ENCODE peak calls at places on chromosome X, in nine cellular contexts. R is MCF 10A, D is AG10803, E is DND-41, M is endothelial cell, L is coronary artery, O is nephron progenitor cell, Z is psoas muscle, N is GM12864. X is an unnamed sample.

GRCh38 chrX:10773318-10773717 is 152.9 kb upstream of the MID1 start:
- DNase-seq in R (no peak), D (no peak), E (no peak), M (no peak), L (no peak), O (no peak), Z (no peak), N (no peak), X (no peak)

GRCh38 chrX:124211312-124211942 is 121.0 kb upstream of the TEX13D start:
- DNase-seq in R (peak; percentile 51), D (peak; percentile 23), E (peak; percentile 33), M (peak; percentile 9), L (no peak), O (no peak), Z (no peak), N (no peak), X (peak; percentile 15)

GRCh38 chrX:53257670-53258423 is 23.5 kb downstream of the IQSEC2 start:
- DNase-seq in R (no peak), D (no peak), E (no peak), M (no peak), L (no peak), O (no peak), Z (no peak), N (no peak), X (no peak)

GRCh38 chrX:16836371-16836770 is 33.8 kb downstream of the RBBP7 start:
- DNase-seq in R (no peak), D (peak; percentile 18), E (no peak), M (peak; percentile 43), L (no peak), O (peak; percentile 56), Z (peak; percentile 37), N (no peak), X (no peak)

GRCh38 chrX:107629533-107629909 is 1.2 kb downstream of the PRPS1 start:
- DNase-seq in R (peak; percentile 29), D (peak; percentile 37), E (peak; percentile 8), M (no peak), L (no peak), O (no peak), Z (no peak), N (no peak), X (no peak)

GRCh38 chrX:122500556-122500955 is 683.5 kb upstream of the GRIA3 start:
- DNase-seq in R (no peak), D (peak; percentile 69), E (no peak), M (no peak), L (no peak), O (no peak), Z (no peak), N (no peak), X (no peak)

GRCh38 chrX:47873123-47873522 is 36.4 kb downstream of the ZNF81 start:
- DNase-seq in R (no peak), D (no peak), E (no peak), M (no peak), L (no peak), O (no peak), Z (no peak), N (no peak), X (no peak)

GRCh38 chrX:150049647-150050046 is 111.4 kb upstream of the EOLA2 start:
- DNase-seq in R (no peak), D (peak; percentile 67), E (no peak), M (no peak), L (no peak), O (no peak), Z (no peak), N (no peak), X (no peak)

GRCh38 chrX:129979207-129979920 is 3.1 kb upstream of the BCORL1 start:
- DNase-seq in R (no peak), D (no peak), E (no peak), M (no peak), L (no peak), O (peak; percentile 26), Z (no peak), N (no peak), X (no peak)

GRCh38 chrX:46319750-46320149 is 225.5 kb downstream of the ZNF674 start:
- DNase-seq in R (no peak), D (no peak), E (no peak), M (no peak), L (no peak), O (no peak), Z (no peak), N (no peak), X (no peak)

GRCh38 chrX:8726031-8726652 is 5.8 kb downstream of the ANOS1 start:
- DNase-seq in R (peak; percentile 43), D (no peak), E (no peak), M (no peak), L (no peak), O (no peak), Z (no peak), N (no peak), X (no peak)

GRCh38 chrX:8721536-8721935 is 10.4 kb downstream of the ANOS1 start:
- DNase-seq in R (no peak), D (no peak), E (no peak), M (no peak), L (no peak), O (no peak), Z (no peak), N (no peak), X (no peak)

GRCh38 chrX:8728932-8729331 is 3.0 kb downstream of the ANOS1 start:
- DNase-seq in R (peak; percentile 19), D (no peak), E (no peak), M (no peak), L (no peak), O (no peak), Z (no peak), N (no peak), X (no peak)

DNA sequence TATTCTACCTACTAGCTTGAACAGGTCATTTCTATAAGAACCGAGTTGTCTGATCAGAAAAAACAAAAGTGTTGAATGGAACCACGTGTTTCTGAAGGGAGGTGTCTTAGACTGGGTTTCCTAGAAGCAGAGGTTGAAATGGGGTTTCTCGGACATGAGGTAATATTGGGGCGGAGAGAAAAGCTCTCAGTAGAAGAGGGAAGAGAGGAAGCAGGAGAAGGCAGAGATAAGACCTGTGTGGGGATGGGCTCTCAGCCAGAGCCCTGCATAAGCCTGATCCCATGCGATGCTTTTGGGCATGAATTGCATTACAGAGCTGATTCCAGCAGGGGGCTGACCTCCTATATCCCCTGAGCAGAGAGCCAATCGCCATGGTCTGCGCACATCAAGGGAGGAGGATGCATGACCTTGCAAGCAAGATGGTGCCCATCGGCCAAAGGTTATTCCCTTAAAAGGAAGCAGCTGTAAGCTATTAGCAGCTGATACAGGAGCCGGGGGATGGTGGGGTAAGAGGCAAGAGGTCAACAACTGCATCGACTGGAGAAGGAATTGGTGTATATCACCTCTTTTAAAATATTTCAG is 7.7 kb downstream of the ANOS1 start:
- DNase-seq in R (no peak), D (no peak), E (no peak), M (peak; percentile 16), L (no peak), O (no peak), Z (no peak), N (no peak), X (no peak)
- TF ChIP-seq CTCF in R (no peak), D (no peak), E (no peak), M (no peak), L (no peak), O (peak; percentile 32), Z (no peak), N (peak; percentile 24), X (no peak)

GRCh38 chrX:136909119-136909705 is 28.7 kb upstream of the RBMX start:
- DNase-seq in R (peak; percentile 82), D (peak; percentile 81), E (peak; percentile 82), M (peak; percentile 73), L (peak; percentile 89), O (peak; percentile 79), Z (peak; percentile 81), N (peak; percentile 8), X (peak; percentile 87)

GRCh38 chrX:136909706-136910564 is 29.4 kb upstream of the RBMX start:
- DNase-seq in R (peak; percentile 93), D (peak; percentile 89), E (peak; percentile 88), M (peak; percentile 57), L (peak; percentile 89), O (peak; percentile 77), Z (peak; percentile 73), N (peak; percentile 36), X (peak; percentile 55)

GRCh38 chrX:136907626-136908025 is 27.1 kb upstream of the RBMX start:
- DNase-seq in R (no peak), D (no peak), E (no peak), M (no peak), L (no peak), O (peak; percentile 6), Z (no peak), N (no peak), X (no peak)

GRCh38 chrX:136906921-136907510 is 26.5 kb upstream of the RBMX start:
- DNase-seq in R (no peak), D (no peak), E (no peak), M (no peak), L (no peak), O (no peak), Z (no peak), N (no peak), X (no peak)

DNA sequence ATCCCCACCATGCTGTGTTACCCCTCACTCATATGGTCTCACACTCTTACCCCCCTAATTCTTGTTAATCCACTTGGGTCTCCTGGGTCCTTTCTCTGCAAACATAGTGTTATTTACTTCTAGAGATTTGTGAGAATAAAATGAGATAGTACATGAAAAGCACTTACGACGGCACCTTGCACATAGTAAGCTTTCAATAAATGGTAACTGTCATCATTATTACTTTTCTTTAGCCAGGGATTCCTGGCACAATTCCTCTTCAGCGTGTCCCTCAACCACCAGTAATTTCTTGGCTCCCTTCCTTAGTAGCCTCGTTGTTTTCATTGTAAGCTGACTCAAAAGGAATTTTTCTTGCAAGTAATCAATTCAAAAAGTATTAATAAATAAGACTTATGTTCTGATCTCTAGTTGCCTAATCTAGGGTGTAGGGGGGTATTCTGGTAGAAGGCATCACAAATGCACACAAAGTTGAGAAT is 30.1 kb upstream of the RBMX start:
- DNase-seq in R (peak; percentile 0), D (peak; percentile 24), E (no peak), M (no peak), L (no peak), O (no peak), Z (no peak), N (no peak), X (no peak)
- TF ChIP-seq CTCF in R (no peak), D (no peak), E (no peak), M (no peak), L (no peak), O (no peak), Z (no peak), N (no peak), X (no peak)

GRCh38 chrX:21382715-21383114 is 8.5 kb downstream of the CNKSR2 start:
- DNase-seq in R (no peak), D (no peak), E (no peak), M (no peak), L (no peak), O (no peak), Z (no peak), N (no peak), X (no peak)
- TF ChIP-seq CTCF in R (peak; percentile 34), D (peak; percentile 40), E (peak; percentile 39), M (peak; percentile 27), L (no peak), O (peak; percentile 32), Z (peak; percentile 26), N (no peak), X (no peak)

DNA sequence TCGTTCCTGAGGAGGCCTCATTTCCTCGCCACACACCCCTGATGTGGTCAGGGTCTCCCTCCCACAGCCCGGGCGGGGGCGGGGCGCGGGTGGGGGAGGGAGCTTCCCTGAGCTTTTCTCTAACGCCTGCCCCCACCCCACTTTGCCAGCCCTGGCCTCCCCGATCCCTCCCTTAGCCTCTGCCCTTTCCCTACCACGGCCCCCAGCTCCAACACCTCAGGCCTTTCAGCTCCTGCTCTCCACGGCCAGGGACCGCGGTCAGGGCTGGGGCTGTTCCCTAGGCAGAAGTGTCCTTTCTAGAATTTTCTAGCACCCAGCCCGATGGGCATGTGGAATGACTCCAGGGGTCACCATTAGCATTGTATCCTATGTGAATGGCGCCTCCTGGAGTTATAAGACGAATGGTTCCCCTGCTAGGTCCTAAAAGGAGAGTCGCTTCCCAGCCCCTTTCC is 201.3 kb upstream of the BCOR start:
- DNase-seq in R (no peak), D (peak; percentile 9), E (no peak), M (peak; percentile 13), L (no peak), O (peak; percentile 51), Z (no peak), N (no peak), X (no peak)
- TF ChIP-seq CTCF in R (no peak), D (peak; percentile 45), E (peak; percentile 24), M (no peak), L (no peak), O (peak; percentile 28), Z (no peak), N (peak; percentile 8), X (no peak)

X was measured in GM10248.